ENCODE peak calls at places on chromosomes 3 and 15, in six cellular contexts. I, M, C, W, H and K are unnamed samples.

GRCh38 chr3:148791296-148791695 is 36.3 kb upstream of the CPB1 start:
- DNase-seq in C (no peak), H (no peak), I (no peak), W (no peak), M (no peak), K (no peak)

GRCh38 chr3:179266701-179267211 is 15.8 kb upstream of the KCNMB3 start:
- DNase-seq in C (no peak), I (no peak), W (no peak), H (no peak), M (peak), K (no peak)

GRCh38 chr15:78374436-78375393 is 34.6 kb downstream of the CRABP1 start:
- DNase-seq in M (no peak), I (no peak), W (no peak), H (peak), C (no peak), K (no peak)

GRCh38 chr15:49712846-49713450 is 92.1 kb downstream of the DTWD1 start:
- DNase-seq in M (no peak), I (no peak), H (no peak), C (no peak), W (no peak), K (no peak)

GRCh38 chr15:33008284-33009011 is 186.1 kb downstream of the FMN1 start:
- DNase-seq in H (no peak), I (peak), W (no peak), C (no peak), M (no peak), K (no peak)

GRCh38 chr3:15015456-15015855 is 49.7 kb downstream of the MRPS25 start:
- DNase-seq in I (no peak), W (no peak), C (no peak), M (no peak), H (no peak), K (no peak)

GRCh38 chr3:144053121-144053520 is 81.5 kb downstream of the DIPK2A start:
- DNase-seq in C (no peak), I (peak), M (no peak), H (peak), W (no peak), K (no peak)

GRCh38 chr3:141055536-141056445 is 4.6 kb downstream of the SPSB4 start:
- DNase-seq in W (no peak), C (no peak), M (no peak), H (no peak), I (no peak), K (no peak)

GRCh38 chr3:159416854-159417253 is 571.8 kb upstream of the IL12A start:
- DNase-seq in M (no peak), C (no peak), I (peak), H (no peak), W (no peak), K (no peak)

GRCh38 chr15:29337156-29337959 is 67.7 kb upstream of the NSMCE3 start:
- DNase-seq in C (no peak), H (peak), I (peak), W (no peak), M (no peak), K (no peak)

GRCh38 chr15:77739591-77740378 is 107.1 kb upstream of the LINGO1 start:
- DNase-seq in I (no peak), C (no peak), W (no peak), H (no peak), M (no peak), K (no peak)

GRCh38 chr15:49823987-49824538 is 203.2 kb downstream of the DTWD1 start:
- DNase-seq in C (no peak), M (no peak), I (no peak), H (no peak), W (no peak), K (no peak)

GRCh38 chr3:179450321-179450720 is 949 bp downstream of the GNB4 start:
- DNase-seq in W (no peak), H (no peak), I (peak), M (peak), C (no peak), K (no peak)

GRCh38 chr3:13281657-13282527 is 138.2 kb downstream of the NUP210 start:
- DNase-seq in C (no peak), H (peak), W (peak), M (no peak), I (no peak), K (peak)

GRCh38 chr15:90221251-90221900 is 12.4 kb downstream of the CIB1 start:
- DNase-seq in M (peak), H (no peak), C (no peak), W (peak), I (peak), K (peak)

GRCh38 chr3:36700537-36701248 is 63.7 kb downstream of the DCLK3 start:
- DNase-seq in W (peak), I (peak), C (no peak), M (peak), H (peak), K (peak)

GRCh38 chr3:29468150-29468549 is 187.3 kb downstream of the RBMS3 start:
- DNase-seq in M (no peak), W (no peak), H (no peak), C (no peak), I (no peak), K (peak)

GRCh38 chr3:41202834-41203345 is 3.6 kb downstream of the CTNNB1 start:
- DNase-seq in H (peak), W (no peak), M (peak), C (no peak), I (peak), K (no peak)

GRCh38 chr15:33156021-33156420 is 38.5 kb downstream of the FMN1 start:
- DNase-seq in I (no peak), C (no peak), H (no peak), W (no peak), M (no peak), K (no peak)

GRCh38 chr3:60582285-60582684 is 669.0 kb downstream of the FHIT start:
- DNase-seq in H (no peak), M (no peak), I (peak), W (no peak), C (no peak), K (no peak)

GRCh38 chr3:172515130-172515918 is 7.9 kb downstream of the TNFSF10 start:
- DNase-seq in H (no peak), I (no peak), C (no peak), M (peak), W (no peak), K (no peak)

GRCh38 chr3:11438636-11439035 is 166.4 kb downstream of the ATG7 start:
- DNase-seq in I (peak), H (no peak), M (peak), C (no peak), W (no peak), K (no peak)

GRCh38 chr3:126205717-126206655 is 25.6 kb upstream of the ALDH1L1 start:
- DNase-seq in H (no peak), M (no peak), I (peak), C (no peak), W (no peak), K (no peak)

GRCh38 chr15:74957301-74958035 is 896 bp upstream of the RPP25 start:
- DNase-seq in I (peak), C (no peak), H (no peak), M (no peak), W (no peak), K (no peak)

GRCh38 chr3:185822221-185822956 is 2.5 kb downstream of the IGF2BP2 start:
- DNase-seq in W (no peak), M (peak), I (peak), C (no peak), H (peak), K (no peak)

DNA sequence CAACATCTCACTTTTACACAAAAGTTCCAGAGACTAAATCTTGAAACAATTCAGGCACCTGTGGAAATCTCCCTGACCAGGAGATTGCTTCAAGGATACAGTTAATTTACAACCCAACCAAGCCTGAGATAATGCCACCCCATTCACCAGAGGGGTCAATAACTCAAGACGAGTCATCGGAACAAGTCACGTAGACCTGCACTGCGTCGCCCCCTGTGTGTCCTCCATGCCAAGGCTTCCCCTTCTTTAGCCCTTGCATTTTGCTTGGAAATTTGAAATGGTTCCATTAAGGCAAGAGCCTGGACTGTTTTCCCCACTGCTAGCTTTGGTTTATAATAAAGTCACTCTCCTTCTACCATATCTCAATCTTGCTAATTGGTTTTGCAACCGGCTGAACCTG is 129.0 kb upstream of the NEO1 start:
- DNase-seq in H (no peak), C (no peak), I (no peak), W (no peak), M (no peak), K (no peak)
- TF ChIP-seq CTCF in H (no peak), C (no peak), I (no peak), W (no peak), M (no peak), K (no peak)

DNA sequence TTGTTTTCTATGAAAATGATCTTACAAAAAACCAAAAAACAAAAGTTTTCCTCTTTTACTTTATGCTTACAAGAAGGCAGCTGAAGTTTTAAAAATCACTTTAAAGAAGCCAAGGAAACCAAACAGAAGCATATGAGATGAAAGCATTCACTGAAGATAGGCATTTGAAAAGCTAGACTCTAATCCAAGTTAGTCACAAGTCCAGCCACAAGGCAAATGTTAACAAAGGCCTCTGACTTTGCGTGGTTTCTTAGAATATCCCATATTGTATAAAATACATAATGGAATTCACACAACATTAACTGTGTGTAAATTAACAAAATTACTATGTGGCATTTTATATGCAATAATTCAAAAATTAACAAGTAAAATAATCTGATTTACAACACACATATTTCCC is 17.7 kb downstream of the MRPL3 start:
- DNase-seq in W (no peak), M (no peak), H (no peak), I (peak), C (no peak), K (no peak)
- TF ChIP-seq CTCF in W (no peak), M (no peak), H (no peak), I (no peak), C (no peak), K (no peak)

GRCh38 chr3:186852994-186853393 is 10.5 kb downstream of the ADIPOQ start:
- DNase-seq in H (no peak), W (no peak), I (no peak), M (no peak), C (no peak), K (no peak)

GRCh38 chr3:186844908-186845307 is 2.4 kb downstream of the ADIPOQ start:
- DNase-seq in H (no peak), M (no peak), W (no peak), I (no peak), C (no peak), K (no peak)

GRCh38 chr3:186847437-186847836 is 4.9 kb downstream of the ADIPOQ start:
- DNase-seq in I (no peak), H (no peak), W (no peak), M (no peak), C (no peak), K (no peak)

GRCh38 chr3:186854146-186854545 is 11.6 kb downstream of the ADIPOQ start:
- DNase-seq in C (no peak), H (no peak), M (no peak), I (no peak), W (no peak), K (no peak)

GRCh38 chr3:186849392-186849975 is 7.0 kb downstream of the ADIPOQ start:
- DNase-seq in W (no peak), H (peak), M (peak), C (no peak), I (peak), K (peak)
- TF ChIP-seq CTCF in W (peak), H (peak), M (peak), C (peak), I (peak), K (peak)

DNA sequence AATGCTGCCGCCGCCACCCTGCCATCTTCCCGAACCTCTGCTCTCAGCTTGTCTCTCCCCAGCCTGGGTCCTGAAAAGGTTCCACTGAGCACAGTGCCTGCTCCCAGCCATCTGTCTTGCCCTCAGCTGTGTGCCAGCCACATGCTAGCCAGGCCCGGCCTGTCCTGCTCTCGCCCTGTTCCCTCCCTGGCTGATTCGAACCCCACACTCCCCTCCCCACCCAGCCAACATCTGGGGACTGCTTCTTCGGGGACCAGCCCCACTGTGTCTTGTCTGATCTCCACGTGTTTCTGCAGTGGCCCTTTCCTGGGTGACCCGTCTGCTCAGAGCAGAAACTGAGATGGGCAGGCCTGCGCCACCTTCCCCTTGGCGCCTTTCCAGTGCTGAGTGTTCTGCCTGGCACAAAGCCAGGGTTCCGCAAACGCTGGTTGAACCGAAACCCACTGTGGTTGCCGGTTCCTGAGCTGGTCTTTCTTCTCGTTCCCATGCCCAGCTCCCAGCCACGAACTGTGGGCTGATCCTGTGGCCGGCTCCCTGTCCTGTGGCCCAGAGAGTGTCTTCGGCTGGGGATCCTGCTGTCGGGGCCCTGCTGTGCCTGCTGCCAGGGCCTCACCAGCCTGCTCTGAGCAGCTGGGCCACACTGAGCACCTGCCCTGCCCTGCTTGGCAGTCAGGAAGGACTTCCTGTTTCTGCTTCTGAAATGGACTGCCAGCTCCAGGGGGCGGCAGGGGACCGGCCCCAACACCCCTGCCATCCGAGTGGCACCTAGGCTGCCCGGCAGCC is 62.7 kb upstream of the KLF13 start:
- DNase-seq in C (peak), I (no peak), W (peak), M (peak), H (peak), K (no peak)
- TF ChIP-seq CTCF in C (no peak), I (no peak), W (no peak), M (no peak), H (peak), K (no peak)

DNA sequence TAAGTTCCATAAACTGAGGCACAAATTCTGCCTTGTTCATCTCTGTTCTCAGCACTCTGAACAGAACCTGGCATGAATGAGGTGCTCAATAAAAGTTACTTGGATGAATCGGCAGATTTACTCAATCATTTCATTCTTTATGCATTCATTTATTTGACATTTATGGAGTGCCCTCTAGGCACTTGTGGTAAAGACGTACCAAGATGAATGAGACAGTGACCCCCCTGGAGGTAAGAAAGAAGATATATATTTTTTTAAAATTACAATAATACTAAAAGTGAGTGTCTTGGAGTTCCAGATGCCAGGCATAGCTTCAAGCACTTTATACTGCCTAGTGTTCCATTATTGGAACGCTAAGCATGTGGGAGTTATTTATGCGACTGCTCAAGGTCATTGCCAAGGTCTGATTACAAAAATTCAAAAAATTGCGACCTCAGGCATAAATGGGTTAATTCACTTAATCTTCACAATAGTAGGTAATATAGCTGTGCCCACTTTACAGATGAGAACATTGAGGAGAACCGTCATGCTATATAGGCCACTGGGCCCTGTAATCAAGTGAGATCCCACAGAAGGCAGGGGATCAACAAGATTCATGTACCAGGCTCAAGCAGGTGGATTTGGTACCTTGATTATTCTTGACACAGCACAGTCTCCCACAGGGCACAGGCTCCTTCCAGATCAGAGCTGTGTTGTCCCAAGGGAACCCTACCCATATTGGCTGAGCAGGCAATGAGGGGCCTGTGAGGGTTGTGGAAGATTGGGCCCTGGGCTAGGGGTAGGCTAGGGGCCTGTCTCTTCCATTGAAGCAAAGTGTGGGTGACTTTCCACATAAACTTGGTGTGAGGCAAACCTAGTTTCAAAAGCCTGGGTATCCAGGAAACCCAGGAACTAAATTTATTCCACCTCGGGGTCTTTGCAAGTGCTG is 10.7 kb downstream of the XIRP1 start:
- DNase-seq in H (no peak), I (no peak), M (no peak), W (no peak), C (no peak), K (no peak)
- TF ChIP-seq CTCF in H (no peak), I (no peak), M (no peak), W (no peak), C (no peak), K (no peak)